ENCODE peak calls at places on chromosome 5, in four cellular contexts. One of them, this sample, is unnamed.

GRCh38 chr5:78829811-78830499 is 155.2 kb downstream of the ARSB start:
- DNase-seq in mesenchymal stem cell: no peak
- DNase-seq in H1: no peak
- DNase-seq in H9: no peak
- DNase-seq in this sample: no peak

GRCh38 chr5:1761453-1761755 is 38.2 kb downstream of the MRPL36 start:
- DNase-seq in mesenchymal stem cell: no peak
- DNase-seq in H9: no peak
- DNase-seq in H1: peak
- DNase-seq in this sample: no peak

GRCh38 chr5:20678814-20679298 is 690.9 kb upstream of the CDH18 start:
- DNase-seq in H1: no peak
- DNase-seq in mesenchymal stem cell: peak
- DNase-seq in H9: no peak
- DNase-seq in this sample: no peak

GRCh38 chr5:77560677-77561263 is 68.7 kb upstream of the WDR41 start:
- DNase-seq in H1: no peak
- DNase-seq in H9: no peak
- DNase-seq in mesenchymal stem cell: peak
- DNase-seq in this sample: peak

GRCh38 chr5:137341831-137342230 is 157.3 kb downstream of the SPOCK1 start:
- DNase-seq in H1: no peak
- DNase-seq in mesenchymal stem cell: no peak
- DNase-seq in H9: no peak
- DNase-seq in this sample: no peak

GRCh38 chr5:152271420-152271819 is 133.7 kb downstream of the NMUR2 start:
- DNase-seq in H1: no peak
- DNase-seq in mesenchymal stem cell: no peak
- DNase-seq in H9: peak
- DNase-seq in this sample: peak

GRCh38 chr5:91140657-91141056 is 242.5 kb downstream of the ARRDC3 start:
- DNase-seq in H1: no peak
- DNase-seq in H9: no peak
- DNase-seq in mesenchymal stem cell: no peak
- DNase-seq in this sample: no peak

GRCh38 chr5:103620851-103621547 is 58.4 kb upstream of the NUDT12 start:
- DNase-seq in mesenchymal stem cell: no peak
- DNase-seq in H9: no peak
- DNase-seq in H1: no peak
- DNase-seq in this sample: no peak

GRCh38 chr5:122465994-122466393 is 154.0 kb downstream of the SNCAIP start:
- DNase-seq in mesenchymal stem cell: no peak
- DNase-seq in H1: no peak
- DNase-seq in H9: no peak
- DNase-seq in this sample: no peak

GRCh38 chr5:133969654-133970324 is 1.4 kb upstream of the C5orf15 start:
- DNase-seq in H1: no peak
- DNase-seq in H9: no peak
- DNase-seq in mesenchymal stem cell: peak
- DNase-seq in this sample: no peak

GRCh38 chr5:10363519-10364185 is 10.2 kb downstream of the MARCHF6 start:
- DNase-seq in mesenchymal stem cell: no peak
- DNase-seq in H1: no peak
- DNase-seq in H9: no peak
- DNase-seq in this sample: no peak

GRCh38 chr5:116771466-116772151 is 197.0 kb upstream of the SEMA6A start:
- DNase-seq in H1: no peak
- DNase-seq in H9: no peak
- DNase-seq in mesenchymal stem cell: no peak
- DNase-seq in this sample: no peak

GRCh38 chr5:74054139-74054538 is 428.1 kb downstream of the ARHGEF28 start:
- DNase-seq in mesenchymal stem cell: no peak
- DNase-seq in H1: no peak
- DNase-seq in H9: no peak
- DNase-seq in this sample: no peak

GRCh38 chr5:1208743-1209551 is 7.6 kb downstream of the SLC6A19 start:
- DNase-seq in H9: no peak
- DNase-seq in mesenchymal stem cell: peak
- DNase-seq in H1: no peak
- DNase-seq in this sample: peak

GRCh38 chr5:178866946-178867345 is 7.2 kb downstream of the ZNF354B start:
- DNase-seq in mesenchymal stem cell: no peak
- DNase-seq in H9: no peak
- DNase-seq in H1: no peak
- DNase-seq in this sample: no peak

GRCh38 chr5:97575322-97575721 is 392.3 kb upstream of the RIOK2 start:
- DNase-seq in mesenchymal stem cell: no peak
- DNase-seq in H9: no peak
- DNase-seq in H1: no peak
- DNase-seq in this sample: no peak

GRCh38 chr5:57698785-57699184 is 216.2 kb upstream of the ACTBL2 start:
- DNase-seq in H1: no peak
- DNase-seq in H9: peak
- DNase-seq in mesenchymal stem cell: no peak
- DNase-seq in this sample: peak

GRCh38 chr5:17314907-17315471 is 97.6 kb downstream of the BASP1 start:
- DNase-seq in H9: no peak
- DNase-seq in H1: no peak
- DNase-seq in mesenchymal stem cell: peak
- DNase-seq in this sample: no peak

GRCh38 chr5:310941-311434 is 10.5 kb upstream of the AHRR start:
- DNase-seq in H9: no peak
- DNase-seq in mesenchymal stem cell: peak
- DNase-seq in H1: no peak
- DNase-seq in this sample: no peak

GRCh38 chr5:151682751-151683331 is 3.9 kb downstream of the SPARC start:
- DNase-seq in H9: no peak
- DNase-seq in mesenchymal stem cell: peak
- DNase-seq in H1: no peak
- DNase-seq in this sample: no peak

GRCh38 chr5:122421379-122422081 is 109.5 kb downstream of the SNCAIP start:
- DNase-seq in H1: no peak
- DNase-seq in H9: no peak
- DNase-seq in mesenchymal stem cell: no peak
- DNase-seq in this sample: no peak

GRCh38 chr5:150172563-150172962 is 6.0 kb downstream of the CDX1 start:
- DNase-seq in H9: no peak
- DNase-seq in mesenchymal stem cell: no peak
- DNase-seq in H1: no peak
- DNase-seq in this sample: no peak

GRCh38 chr5:56055859-56056258 is 61.1 kb upstream of the IL6ST start:
- DNase-seq in H9: no peak
- DNase-seq in mesenchymal stem cell: no peak
- DNase-seq in H1: no peak
- DNase-seq in this sample: no peak

GRCh38 chr5:119220576-119221197 is 135.1 kb upstream of the TNFAIP8 start:
- DNase-seq in H9: no peak
- DNase-seq in H1: no peak
- DNase-seq in mesenchymal stem cell: no peak
- DNase-seq in this sample: no peak

GRCh38 chr5:96657068-96657467 is 5.1 kb upstream of the CAST start:
- DNase-seq in mesenchymal stem cell: peak
- DNase-seq in H9: no peak
- DNase-seq in H1: no peak
- DNase-seq in this sample: no peak

GRCh38 chr5:169181785-169182184 is 119.2 kb downstream of the SLIT3 start:
- DNase-seq in H9: no peak
- DNase-seq in mesenchymal stem cell: no peak
- DNase-seq in H1: no peak
- DNase-seq in this sample: no peak

GRCh38 chr5:142904421-142904820 is 134.2 kb downstream of the ARHGAP26 start:
- DNase-seq in H9: no peak
- DNase-seq in H1: no peak
- DNase-seq in mesenchymal stem cell: no peak
- DNase-seq in this sample: no peak

GRCh38 chr5:170475269-170476000 is 28.4 kb upstream of the KCNIP1 start:
- DNase-seq in H1: no peak
- DNase-seq in H9: peak
- DNase-seq in mesenchymal stem cell: no peak
- DNase-seq in this sample: peak

GRCh38 chr5:137743031-137743640 is 7.2 kb upstream of the KLHL3 start:
- DNase-seq in H9: peak
- DNase-seq in mesenchymal stem cell: peak
- DNase-seq in H1: peak
- DNase-seq in this sample: peak

GRCh38 chr5:107282061-107282460 is 388.7 kb downstream of the EFNA5 start:
- DNase-seq in H9: no peak
- DNase-seq in mesenchymal stem cell: no peak
- DNase-seq in H1: no peak
- DNase-seq in this sample: no peak

GRCh38 chr5:143080982-143081381 is 310.8 kb downstream of the ARHGAP26 start:
- DNase-seq in H9: no peak
- DNase-seq in H1: no peak
- DNase-seq in mesenchymal stem cell: no peak
- DNase-seq in this sample: no peak

GRCh38 chr5:113215401-113216060 is 219.3 kb downstream of the TSSK1B start:
- DNase-seq in mesenchymal stem cell: peak
- DNase-seq in H1: no peak
- DNase-seq in H9: no peak
- DNase-seq in this sample: no peak

GRCh38 chr5:147234825-147235635 is at the start of gene STK32A:
- DNase-seq in H1: peak
- DNase-seq in mesenchymal stem cell: peak
- DNase-seq in H9: peak
- DNase-seq in this sample: peak
- H3K18ac ChIP-seq in H1: peak
- H3K18ac ChIP-seq in mesenchymal stem cell: no peak
- H3K18ac ChIP-seq in H9: no peak
- H3K18ac ChIP-seq in this sample: peak

GRCh38 chr5:132561601-132562000 is 4.8 kb downstream of the RAD50 start:
- DNase-seq in H1: no peak
- DNase-seq in mesenchymal stem cell: no peak
- DNase-seq in H9: no peak
- DNase-seq in this sample: no peak

GRCh38 chr5:132559661-132560060 is 2.9 kb downstream of the RAD50 start:
- DNase-seq in H1: no peak
- DNase-seq in mesenchymal stem cell: no peak
- DNase-seq in H9: no peak
- DNase-seq in this sample: no peak

GRCh38 chr5:132557425-132557805 is 638 bp downstream of the RAD50 start:
- DNase-seq in mesenchymal stem cell: peak
- DNase-seq in H9: peak
- DNase-seq in H1: no peak
- DNase-seq in this sample: no peak

DNA sequence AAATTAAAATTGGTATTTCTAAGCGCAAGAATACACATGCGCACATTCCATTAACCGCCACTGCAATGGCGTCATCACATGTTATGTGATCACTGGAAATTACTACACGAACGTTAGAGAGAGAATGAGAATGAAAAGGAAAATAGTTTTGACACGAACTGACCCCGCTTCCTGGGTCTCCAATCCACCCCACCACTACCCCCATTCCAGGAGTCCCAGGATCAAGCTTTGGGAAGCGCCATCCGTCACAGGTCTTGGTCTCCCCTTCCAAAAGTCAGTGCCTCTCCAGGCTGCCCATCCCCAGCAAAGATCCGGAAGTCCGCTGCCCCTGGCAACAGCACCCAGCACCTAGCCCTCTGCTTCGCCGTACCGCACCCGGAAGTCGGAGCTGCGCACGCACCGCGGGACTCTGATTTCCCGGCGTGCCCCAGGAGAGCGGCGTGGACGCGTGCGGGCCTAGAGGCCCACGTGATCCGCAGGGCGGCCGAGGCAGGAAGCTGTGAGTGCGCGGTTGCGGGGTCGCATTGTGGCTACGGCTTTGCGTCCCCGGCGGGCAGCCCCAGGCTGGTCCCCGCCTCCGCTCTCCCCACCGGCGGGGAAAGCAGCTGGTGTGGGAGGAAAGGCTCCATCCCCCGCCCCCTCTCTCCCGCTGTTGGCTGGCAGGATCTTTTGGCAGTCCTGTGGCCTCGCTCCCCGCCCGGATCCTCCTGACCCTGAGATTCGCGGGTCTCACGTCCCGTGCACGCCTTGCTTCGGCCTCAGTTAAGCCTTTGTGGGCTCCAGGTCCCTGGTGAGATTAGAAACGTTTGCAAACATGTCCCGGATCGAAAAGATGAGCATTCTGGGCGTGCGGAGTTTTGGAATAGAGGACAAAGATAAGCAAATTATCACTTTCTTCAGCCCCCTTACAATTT is at the start of gene RAD50:
- DNase-seq in mesenchymal stem cell: peak
- DNase-seq in H1: peak
- DNase-seq in H9: peak
- DNase-seq in this sample: peak
- H2BK5ac ChIP-seq in mesenchymal stem cell: peak
- H2BK5ac ChIP-seq in H1: peak
- H2BK5ac ChIP-seq in H9: no peak
- H2BK5ac ChIP-seq in this sample: peak

GRCh38 chr5:80154749-80155148 is 101.1 kb downstream of the SERINC5 start:
- DNase-seq in H9: no peak
- DNase-seq in H1: no peak
- DNase-seq in mesenchymal stem cell: no peak
- DNase-seq in this sample: no peak
- H2BK12ac ChIP-seq in H9: no peak
- H2BK12ac ChIP-seq in H1: no peak
- H2BK12ac ChIP-seq in mesenchymal stem cell: no peak
- H2BK12ac ChIP-seq in this sample: no peak

DNA sequence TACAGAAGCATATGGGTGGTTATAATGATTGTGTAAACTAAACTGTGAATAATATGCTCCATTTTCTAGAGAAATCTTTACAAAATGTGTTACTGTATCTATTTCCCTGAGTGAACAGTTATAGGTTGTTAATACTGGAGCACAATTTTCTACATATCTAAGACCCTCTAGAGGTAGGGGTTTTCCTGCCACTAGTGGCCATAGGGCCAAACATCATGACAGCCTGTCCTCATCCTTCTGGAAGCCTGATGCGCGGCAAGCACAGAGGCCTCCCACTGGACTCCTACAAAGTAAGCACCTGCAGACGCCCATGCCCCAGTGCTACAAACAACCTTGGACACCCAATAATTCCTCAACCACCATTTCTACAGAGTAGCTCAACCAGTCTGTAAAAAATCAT is 1.9 kb upstream of the SNX18 start:
- DNase-seq in H1: no peak
- DNase-seq in H9: no peak
- DNase-seq in mesenchymal stem cell: no peak
- DNase-seq in this sample: no peak
- H3K18ac ChIP-seq in H1: no peak
- H3K18ac ChIP-seq in H9: no peak
- H3K18ac ChIP-seq in mesenchymal stem cell: no peak
- H3K18ac ChIP-seq in this sample: no peak

This sample was measured in neuronal stem cell.